ENCODE peak calls at places on chromosome 4, in four cellular contexts. One of them, this sample, is unnamed.
A peak's percentile ranks its signal among the peaks of the same experiment; 100 is the strongest.

GRCh38 chr4:38344929-38345328 is 319.1 kb upstream of the KLF3 start:
- DNase-seq in ovary: no peak
- DNase-seq in transverse colon: no peak
- DNase-seq in HepG2: no peak
- DNase-seq in this sample: no peak

GRCh38 chr4:39362827-39363226 is 3.3 kb downstream of the RFC1 start:
- DNase-seq in HepG2: no peak
- DNase-seq in transverse colon: no peak
- DNase-seq in ovary: no peak
- DNase-seq in this sample: no peak

GRCh38 chr4:185903205-185903604 is 91.2 kb upstream of the SORBS2 start:
- DNase-seq in HepG2: no peak
- DNase-seq in ovary: no peak
- DNase-seq in transverse colon: no peak
- DNase-seq in this sample: no peak

GRCh38 chr4:110109455-110109854 is 89.0 kb downstream of the ELOVL6 start:
- DNase-seq in transverse colon: no peak
- DNase-seq in HepG2: no peak
- DNase-seq in ovary: no peak
- DNase-seq in this sample: no peak

GRCh38 chr4:185679523-185679922 is 132.5 kb downstream of the SORBS2 start:
- DNase-seq in HepG2: no peak
- DNase-seq in ovary: no peak
- DNase-seq in transverse colon: no peak
- DNase-seq in this sample: no peak

GRCh38 chr4:25658777-25659176 is 3.1 kb downstream of the SLC34A2 start:
- DNase-seq in ovary: no peak
- DNase-seq in transverse colon: no peak
- DNase-seq in HepG2: no peak
- DNase-seq in this sample: no peak

GRCh38 chr4:168162604-168163003 is 70.3 kb downstream of the ANXA10 start:
- DNase-seq in HepG2: no peak
- DNase-seq in transverse colon: no peak
- DNase-seq in ovary: no peak
- DNase-seq in this sample: no peak

GRCh38 chr4:76688737-76689078 is 209.2 kb downstream of the SOWAHB start:
- DNase-seq in transverse colon: no peak
- DNase-seq in ovary: no peak
- DNase-seq in HepG2: no peak
- DNase-seq in this sample: no peak

GRCh38 chr4:43496188-43496587 is 603.7 kb downstream of the GRXCR1 start:
- DNase-seq in HepG2: no peak
- DNase-seq in ovary: no peak
- DNase-seq in transverse colon: no peak
- DNase-seq in this sample: no peak

GRCh38 chr4:5504486-5504885 is 203.9 kb downstream of the EVC2 start:
- DNase-seq in HepG2: no peak
- DNase-seq in transverse colon: no peak
- DNase-seq in ovary: no peak
- DNase-seq in this sample: peak; percentile 50

GRCh38 chr4:56870927-56871326 is 36.8 kb upstream of the REST start:
- DNase-seq in transverse colon: no peak
- DNase-seq in HepG2: no peak
- DNase-seq in ovary: no peak
- DNase-seq in this sample: no peak

GRCh38 chr4:112170451-112170993 is 25.3 kb downstream of the FAM241A start:
- DNase-seq in transverse colon: no peak
- DNase-seq in HepG2: peak; percentile 43
- DNase-seq in ovary: no peak
- DNase-seq in this sample: no peak

GRCh38 chr4:8568068-8568668 is 12.0 kb upstream of the GPR78 start:
- DNase-seq in transverse colon: no peak
- DNase-seq in ovary: no peak
- DNase-seq in HepG2: no peak
- DNase-seq in this sample: no peak

GRCh38 chr4:3716876-3717235 is 49.3 kb upstream of the ADRA2C start:
- DNase-seq in HepG2: no peak
- DNase-seq in transverse colon: no peak
- DNase-seq in ovary: no peak
- DNase-seq in this sample: no peak

GRCh38 chr4:64465263-64465662 is 56.0 kb upstream of the TECRL start:
- DNase-seq in HepG2: no peak
- DNase-seq in ovary: no peak
- DNase-seq in transverse colon: no peak
- DNase-seq in this sample: no peak

GRCh38 chr4:76198411-76199237 is 15.0 kb downstream of the SCARB2 start:
- DNase-seq in ovary: peak; percentile 71
- DNase-seq in HepG2: no peak
- DNase-seq in transverse colon: peak; percentile 85
- DNase-seq in this sample: peak; percentile 92

GRCh38 chr4:176782794-176783193 is 9.9 kb downstream of the VEGFC start:
- DNase-seq in HepG2: no peak
- DNase-seq in ovary: no peak
- DNase-seq in transverse colon: no peak
- DNase-seq in this sample: no peak

GRCh38 chr4:139144161-139144859 is 32.7 kb downstream of the ELF2 start:
- DNase-seq in ovary: peak; percentile 24
- DNase-seq in HepG2: no peak
- DNase-seq in transverse colon: peak; percentile 36
- DNase-seq in this sample: no peak

GRCh38 chr4:1011022-1011694 is at the start of gene FGFRL1:
- DNase-seq in ovary: peak; percentile 95
- DNase-seq in transverse colon: peak; percentile 96
- DNase-seq in HepG2: peak; percentile 70
- DNase-seq in this sample: peak; percentile 97

GRCh38 chr4:2059726-2060577 is 825 bp downstream of the NAT8L start:
- DNase-seq in ovary: no peak
- DNase-seq in HepG2: no peak
- DNase-seq in transverse colon: no peak
- DNase-seq in this sample: no peak

GRCh38 chr4:21954406-21954805 is 5.8 kb upstream of the KCNIP4 start:
- DNase-seq in transverse colon: no peak
- DNase-seq in HepG2: no peak
- DNase-seq in ovary: no peak
- DNase-seq in this sample: no peak

GRCh38 chr4:11488657-11489448 is 60.2 kb upstream of the HS3ST1 start:
- DNase-seq in transverse colon: no peak
- DNase-seq in ovary: no peak
- DNase-seq in HepG2: no peak
- DNase-seq in this sample: no peak

GRCh38 chr4:72977936-72978485 is 91.5 kb downstream of the COX18 start:
- DNase-seq in transverse colon: no peak
- DNase-seq in HepG2: no peak
- DNase-seq in ovary: no peak
- DNase-seq in this sample: no peak

GRCh38 chr4:15400911-15401671 is 26.7 kb upstream of the C1QTNF7 start:
- DNase-seq in HepG2: no peak
- DNase-seq in transverse colon: peak; percentile 16
- DNase-seq in ovary: peak; percentile 43
- DNase-seq in this sample: no peak

GRCh38 chr4:23909671-23910070 is 19.8 kb upstream of the PPARGC1A start:
- DNase-seq in ovary: no peak
- DNase-seq in transverse colon: no peak
- DNase-seq in HepG2: no peak
- DNase-seq in this sample: no peak

GRCh38 chr4:39205000-39205399 is 22.7 kb downstream of the WDR19 start:
- DNase-seq in transverse colon: no peak
- DNase-seq in ovary: no peak
- DNase-seq in HepG2: no peak
- DNase-seq in this sample: no peak

GRCh38 chr4:93396274-93396673 is 432.3 kb upstream of the ATOH1 start:
- DNase-seq in ovary: no peak
- DNase-seq in transverse colon: no peak
- DNase-seq in HepG2: no peak
- DNase-seq in this sample: no peak

GRCh38 chr4:80202784-80203553 is 5.7 kb downstream of the PRDM8 start:
- DNase-seq in ovary: peak; percentile 56
- DNase-seq in transverse colon: peak; percentile 53
- DNase-seq in HepG2: no peak
- DNase-seq in this sample: no peak

GRCh38 chr4:186297013-186297645 is 31.1 kb downstream of the F11 start:
- DNase-seq in HepG2: peak; percentile 32
- DNase-seq in ovary: no peak
- DNase-seq in transverse colon: no peak
- DNase-seq in this sample: no peak

GRCh38 chr4:148542922-148543623 is 100.9 kb upstream of the NR3C2 start:
- DNase-seq in HepG2: no peak
- DNase-seq in transverse colon: no peak
- DNase-seq in ovary: no peak
- DNase-seq in this sample: no peak

DNA sequence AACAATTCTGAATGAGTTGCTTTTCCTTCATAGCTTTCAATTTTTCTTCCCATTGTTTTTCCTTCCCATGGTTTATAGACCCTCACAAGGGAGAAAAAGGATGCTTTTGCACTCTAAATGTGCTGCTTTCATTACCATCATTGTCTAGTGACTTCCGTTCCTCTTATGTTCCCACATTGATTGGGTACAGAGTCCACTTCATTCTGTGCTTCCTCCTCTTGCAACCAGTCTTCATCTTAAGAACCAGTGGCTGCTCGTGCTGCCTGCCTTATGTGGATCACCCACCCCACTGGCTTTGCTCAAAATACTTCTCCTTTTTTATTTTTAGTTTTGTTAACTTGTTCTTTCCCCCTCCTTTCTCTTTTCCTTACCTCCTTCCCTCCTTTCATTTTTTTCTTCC is 76.5 kb upstream of the BOD1L1 start:
- DNase-seq in transverse colon: peak; percentile 16
- DNase-seq in ovary: no peak
- DNase-seq in HepG2: no peak
- DNase-seq in this sample: no peak
- TF ChIP-seq CTCF in transverse colon: no peak
- TF ChIP-seq CTCF in ovary: no peak
- TF ChIP-seq CTCF in HepG2: no peak
- TF ChIP-seq CTCF in this sample: no peak

DNA sequence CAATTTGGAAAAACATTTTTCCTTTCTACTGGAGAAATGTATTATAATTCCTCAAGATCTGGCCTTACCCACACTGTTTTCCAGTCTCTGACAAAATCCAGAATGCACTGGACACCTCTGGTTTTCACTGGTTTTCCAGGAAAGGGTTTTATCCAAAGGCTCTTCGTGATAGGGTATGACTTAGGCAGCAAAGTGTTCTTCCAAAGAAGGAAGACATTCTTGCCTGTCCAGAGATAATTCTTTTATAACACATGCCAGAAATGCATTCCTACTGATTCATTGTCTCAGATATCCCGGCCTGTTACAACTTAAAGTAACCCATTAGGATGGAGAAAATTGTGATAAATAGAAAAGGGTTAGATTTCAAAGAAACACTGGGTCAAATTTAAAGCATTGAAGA is 2343.1 kb downstream of the PCDH7 start:
- DNase-seq in transverse colon: no peak
- DNase-seq in HepG2: no peak
- DNase-seq in ovary: no peak
- DNase-seq in this sample: no peak
- TF ChIP-seq EP300 in transverse colon: no peak
- TF ChIP-seq EP300 in HepG2: no peak
- TF ChIP-seq EP300 in ovary: no peak
- TF ChIP-seq EP300 in this sample: no peak

DNA sequence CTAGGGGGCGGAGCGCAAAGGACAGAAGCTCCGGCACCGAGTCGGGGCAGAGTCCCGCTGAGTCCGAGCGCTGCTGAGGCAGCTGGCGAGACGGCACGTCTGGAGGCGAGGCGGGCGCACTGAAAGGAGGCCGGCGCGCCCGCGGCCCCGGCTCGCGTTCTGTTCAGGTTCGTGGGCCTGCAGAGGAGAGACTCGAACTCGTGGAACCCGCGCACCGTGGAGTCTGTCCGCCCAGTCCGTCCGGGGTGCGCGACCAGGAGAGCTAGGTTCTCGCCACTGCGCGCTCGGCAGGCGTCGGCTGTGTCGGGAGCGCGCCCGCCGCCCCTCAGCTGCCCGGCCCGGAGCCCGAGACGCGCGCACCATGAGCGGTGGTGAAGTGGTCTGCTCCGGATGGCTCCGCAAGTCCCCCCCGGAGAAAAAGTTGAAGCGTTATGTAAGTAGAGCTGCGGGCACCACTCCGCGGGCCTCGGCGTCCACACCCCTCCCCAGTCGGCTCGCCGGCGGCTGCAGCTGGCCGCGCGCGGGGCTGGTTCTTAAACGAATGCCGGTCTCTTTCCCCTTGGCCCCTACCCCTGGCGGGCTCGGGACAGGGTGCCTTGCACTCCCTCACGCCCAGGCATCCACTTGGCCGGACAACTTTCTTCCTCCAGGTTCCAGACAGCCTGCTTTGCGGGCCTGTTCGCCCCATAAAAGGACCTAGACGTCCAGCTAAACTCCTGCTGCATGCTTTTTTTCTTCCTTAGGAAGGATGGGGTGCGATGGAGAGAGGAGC is at the start of gene GAB1:
- DNase-seq in ovary: peak; percentile 77
- DNase-seq in transverse colon: peak; percentile 86
- DNase-seq in HepG2: peak; percentile 71
- DNase-seq in this sample: no peak
- TF ChIP-seq CTCF in ovary: peak; percentile 27
- TF ChIP-seq CTCF in transverse colon: peak; percentile 11
- TF ChIP-seq CTCF in HepG2: peak; percentile 51
- TF ChIP-seq CTCF in this sample: peak; percentile 29

DNA sequence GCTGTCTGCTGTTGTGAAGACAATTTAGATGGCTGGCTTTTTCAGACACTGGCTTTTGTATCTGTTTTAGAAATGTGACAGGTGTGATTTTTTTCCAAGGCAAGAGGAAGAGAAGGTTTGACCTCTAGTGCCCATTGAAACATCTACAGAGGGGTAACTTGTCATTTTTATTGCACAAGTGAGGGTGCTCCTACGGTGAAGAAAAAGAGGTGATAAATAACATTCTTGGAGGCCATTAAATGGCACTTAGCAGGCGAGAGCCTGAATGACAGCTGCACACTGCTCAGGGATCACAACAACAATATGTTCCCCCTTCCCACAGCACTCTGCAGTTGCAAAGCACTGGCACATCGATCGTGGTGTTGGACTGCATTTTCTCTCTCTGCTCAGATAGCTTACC is 23.0 kb downstream of the FAM184B start:
- DNase-seq in transverse colon: no peak
- DNase-seq in HepG2: no peak
- DNase-seq in ovary: no peak
- DNase-seq in this sample: no peak
- TF ChIP-seq EP300 in transverse colon: no peak
- TF ChIP-seq EP300 in HepG2: no peak
- TF ChIP-seq EP300 in ovary: no peak
- TF ChIP-seq EP300 in this sample: no peak

DNA sequence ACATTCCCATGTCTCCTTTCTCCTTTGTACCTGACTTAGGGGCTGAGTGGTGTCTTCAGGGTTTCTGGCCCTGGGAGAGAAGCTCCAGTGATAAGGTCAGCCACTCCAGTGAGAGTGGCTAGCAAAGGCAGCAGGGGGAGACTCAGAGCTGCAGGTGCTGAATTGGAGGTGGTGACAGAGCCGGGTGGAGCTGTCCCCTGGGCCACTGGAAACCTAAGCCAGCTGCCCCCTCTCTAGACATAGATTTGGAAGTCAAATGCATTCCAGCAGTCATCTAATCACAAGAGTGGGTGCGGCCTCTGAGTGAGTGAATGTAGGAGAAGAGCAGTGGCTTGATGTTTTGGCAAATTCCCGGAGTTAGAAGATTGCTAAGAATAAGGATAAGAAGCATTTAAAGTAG is 28.5 kb downstream of the TRIM2 start:
- DNase-seq in transverse colon: peak; percentile 49
- DNase-seq in HepG2: peak; percentile 39
- DNase-seq in ovary: no peak
- DNase-seq in this sample: no peak
- TF ChIP-seq CTCF in transverse colon: peak; percentile 31
- TF ChIP-seq CTCF in HepG2: peak; percentile 70
- TF ChIP-seq CTCF in ovary: no peak
- TF ChIP-seq CTCF in this sample: no peak

GRCh38 chr4:182067828-182068227 is 175.4 kb upstream of the TENM3 start:
- DNase-seq in ovary: no peak
- DNase-seq in HepG2: no peak
- DNase-seq in transverse colon: no peak
- DNase-seq in this sample: peak; percentile 57
- TF ChIP-seq EP300 in ovary: no peak
- TF ChIP-seq EP300 in HepG2: no peak
- TF ChIP-seq EP300 in transverse colon: no peak
- TF ChIP-seq EP300 in this sample: no peak

This sample was measured in esophagus muscularis mucosa.